ENCODE peak calls at places on chromosomes 11 and 22, in four cellular contexts. O is KBM-7, U is fibroblast of lung, Q is SW480. N is an unnamed sample.

GRCh38 chr11:83033972-83034672 is 37.6 kb downstream of the RAB30 start:
- DNase-seq in O (no peak), U (peak), Q (peak), N (peak)

GRCh38 chr11:105100206-105100605 is 39.4 kb downstream of the CARD18 start:
- DNase-seq in O (peak), U (no peak), Q (no peak), N (peak)

GRCh38 chr11:16958833-16959232 is 55.4 kb downstream of the PLEKHA7 start:
- DNase-seq in O (no peak), U (no peak), Q (no peak), N (no peak)

GRCh38 chr11:8084352-8084751 is 3.3 kb downstream of the TUB start:
- DNase-seq in O (no peak), U (no peak), Q (no peak), N (no peak)

GRCh38 chr11:119172513-119172912 is 4.0 kb downstream of the NLRX1 start:
- DNase-seq in O (peak), U (no peak), Q (no peak), N (no peak)

GRCh38 chr11:59679347-59679746 is 10.5 kb upstream of the PATL1 start:
- DNase-seq in O (no peak), U (no peak), Q (no peak), N (no peak)

GRCh38 chr22:39839917-39840510 is 53.5 kb downstream of the ENTHD1 start:
- DNase-seq in O (peak), U (no peak), Q (no peak), N (no peak)

GRCh38 chr11:62540804-62541671 is 5.6 kb downstream of the AHNAK start:
- DNase-seq in O (no peak), U (no peak), Q (no peak), N (peak)

GRCh38 chr11:68524681-68525080 is 64.1 kb downstream of the PPP6R3 start:
- DNase-seq in O (no peak), U (no peak), Q (no peak), N (no peak)

GRCh38 chr22:41036924-41037323 is 55.5 kb upstream of the EP300 start:
- DNase-seq in O (no peak), U (no peak), Q (no peak), N (no peak)

GRCh38 chr11:77381749-77382693 is 80.5 kb upstream of the GDPD4 start:
- DNase-seq in O (no peak), U (peak), Q (no peak), N (peak)

GRCh38 chr11:94926271-94926625 is 47.1 kb downstream of the CWC15 start:
- DNase-seq in O (no peak), U (no peak), Q (no peak), N (peak)

GRCh38 chr22:49677495-49677889 is 150.2 kb downstream of the BRD1 start:
- DNase-seq in O (no peak), U (no peak), Q (no peak), N (no peak)

GRCh38 chr11:9461760-9462134 is 935 bp downstream of the ZNF143 start:
- DNase-seq in O (peak), U (peak), Q (no peak), N (peak)

GRCh38 chr11:124276081-124276480 is 19.9 kb downstream of the OR8G5 start:
- DNase-seq in O (peak), U (peak), Q (no peak), N (peak)

GRCh38 chr11:128574576-128575011 is 12.8 kb downstream of the ETS1 start:
- DNase-seq in O (no peak), U (no peak), Q (peak), N (peak)

GRCh38 chr11:106642331-106642730 is 375.9 kb downstream of the GUCY1A2 start:
- DNase-seq in O (no peak), U (peak), Q (no peak), N (peak)

GRCh38 chr11:45473491-45473890 is 187.3 kb upstream of the SYT13 start:
- DNase-seq in O (no peak), U (no peak), Q (no peak), N (peak)

GRCh38 chr11:38315151-38315550 is 1717.1 kb upstream of the RAG2 start:
- DNase-seq in O (no peak), U (no peak), Q (no peak), N (peak)

GRCh38 chr11:33779849-33780528 is 5.7 kb upstream of the FBXO3 start:
- DNase-seq in O (no peak), U (peak), Q (no peak), N (peak)

GRCh38 chr11:31863170-31863929 is 52.2 kb upstream of the PAX6 start:
- DNase-seq in O (no peak), U (no peak), Q (no peak), N (no peak)

GRCh38 chr11:126329644-126330200 is 25.8 kb upstream of the ST3GAL4 start:
- DNase-seq in O (no peak), U (no peak), Q (no peak), N (no peak)

GRCh38 chr22:36155702-36156101 is 4.9 kb downstream of the APOL3 start:
- DNase-seq in O (no peak), U (peak), Q (no peak), N (peak)

GRCh38 chr22:38862375-38863329 is 9.4 kb downstream of the CBX6 start:
- DNase-seq in O (peak), U (peak), Q (no peak), N (no peak)

GRCh38 chr11:1889941-1890855 is 1.5 kb downstream of the PRR33 start:
- DNase-seq in O (no peak), U (no peak), Q (no peak), N (no peak)

GRCh38 chr11:68302256-68303054 is 9.9 kb upstream of the LRP5 start:
- DNase-seq in O (no peak), U (peak), Q (peak), N (peak)

GRCh38 chr11:95108671-95109551 is 19.3 kb downstream of the ENDOD1 start:
- DNase-seq in O (no peak), U (peak), Q (peak), N (peak)

GRCh38 chr11:46305295-46305694 is 27.8 kb downstream of the CREB3L1 start:
- DNase-seq in O (peak), U (peak), Q (peak), N (peak)

GRCh38 chr11:116930177-116930576 is 92.8 kb upstream of the APOA1 start:
- DNase-seq in O (peak), U (peak), Q (no peak), N (peak)

GRCh38 chr22:34427436-34427835 is 507.2 kb upstream of the LARGE1 start:
- DNase-seq in O (no peak), U (no peak), Q (no peak), N (no peak)

GRCh38 chr11:18352581-18352980 is 30.2 kb downstream of the GTF2H1 start:
- DNase-seq in O (no peak), U (no peak), Q (peak), N (no peak)

GRCh38 chr11:35214792-35215193 is 75.8 kb downstream of the CD44 start:
- DNase-seq in O (no peak), U (peak), Q (no peak), N (peak)

GRCh38 chr22:44618400-44618799 is 83.6 kb upstream of the PRR5 start:
- DNase-seq in O (no peak), U (no peak), Q (no peak), N (no peak)

GRCh38 chr22:49209452-49210195 is 618.0 kb downstream of the BRD1 start:
- DNase-seq in O (no peak), U (no peak), Q (peak), N (no peak)

GRCh38 chr11:66020212-66020611 is 6.1 kb downstream of the CATSPER1 start:
- DNase-seq in O (no peak), U (no peak), Q (no peak), N (no peak)

GRCh38 chr11:22082178-22082577 is 110.7 kb upstream of the ANO5 start:
- DNase-seq in O (no peak), U (no peak), Q (no peak), N (no peak)

GRCh38 chr11:65427691-65428577 is 5.3 kb downstream of the NEAT1 start:
- DNase-seq in O (peak), U (peak), Q (peak), N (peak)

GRCh38 chr11:10050561-10050960 is 243.5 kb downstream of the SBF2 start:
- DNase-seq in O (no peak), U (no peak), Q (peak), N (peak)

N was measured in mesenchymal stem cell.